ENCODE peak calls at places on chromosomes 2 and 18, in eight cellular contexts. C is HFF-Myc, Q is kidney, W is dorsolateral prefrontal cortex, B is fibroblast of pulmonary artery, I is GM20000, U is mesothelial cell of epicardium, J is HL-60. K is an unnamed sample.

GRCh38 chr2:25897500-25897899 is 19.2 kb upstream of the ASXL2 start:
- DNase-seq in C (no peak), Q (no peak), W (no peak), B (no peak), I (no peak), U (no peak), J (peak), K (no peak)

GRCh38 chr2:162480067-162480466 is 136.1 kb downstream of the GCA start:
- DNase-seq in C (no peak), Q (no peak), W (no peak), B (peak), I (no peak), U (no peak), J (no peak), K (no peak)

GRCh38 chr2:69890881-69891280 is 2.9 kb upstream of the SNRNP27 start:
- DNase-seq in C (no peak), Q (no peak), W (no peak), B (no peak), I (no peak), U (no peak), J (no peak), K (no peak)

GRCh38 chr18:79657342-79657996 is 22.1 kb upstream of the CTDP1 start:
- DNase-seq in C (no peak), Q (no peak), W (no peak), B (no peak), I (no peak), U (no peak), J (no peak), K (no peak)

GRCh38 chr2:189192766-189193165 is 13.2 kb upstream of the COL5A2 start:
- DNase-seq in C (no peak), Q (no peak), W (no peak), B (no peak), I (no peak), U (no peak), J (no peak), K (no peak)

GRCh38 chr2:43748333-43748732 is 25.5 kb upstream of the DYNC2LI1 start:
- DNase-seq in C (no peak), Q (no peak), W (no peak), B (no peak), I (no peak), U (no peak), J (no peak), K (no peak)

GRCh38 chr18:33870059-33870458 is 292.0 kb downstream of the ASXL3 start:
- DNase-seq in C (no peak), Q (no peak), W (no peak), B (peak), I (no peak), U (no peak), J (no peak), K (no peak)

GRCh38 chr2:5453648-5454390 is 238.4 kb upstream of the SOX11 start:
- DNase-seq in C (no peak), Q (no peak), W (no peak), B (no peak), I (no peak), U (no peak), J (no peak), K (no peak)

GRCh38 chr18:63405986-63406385 is 16.3 kb downstream of the VPS4B start:
- DNase-seq in C (no peak), Q (no peak), W (no peak), B (no peak), I (no peak), U (no peak), J (no peak), K (no peak)

GRCh38 chr2:164560181-164560792 is 61.0 kb downstream of the GRB14 start:
- DNase-seq in C (no peak), Q (no peak), W (no peak), B (peak), I (peak), U (no peak), J (no peak), K (no peak)

GRCh38 chr2:231362785-231363184 is 32.7 kb upstream of the B3GNT7 start:
- DNase-seq in C (no peak), Q (peak), W (no peak), B (no peak), I (peak), U (no peak), J (peak), K (no peak)

GRCh38 chr2:233707979-233708644 is 4.6 kb upstream of the UGT1A5 start:
- DNase-seq in C (no peak), Q (no peak), W (no peak), B (peak), I (no peak), U (no peak), J (no peak), K (no peak)

GRCh38 chr2:22382439-22383169 is 1002.4 kb upstream of the KLHL29 start:
- DNase-seq in C (no peak), Q (no peak), W (no peak), B (no peak), I (no peak), U (no peak), J (no peak), K (no peak)

GRCh38 chr2:78780321-78780720 is 245.2 kb upstream of the REG3G start:
- DNase-seq in C (no peak), Q (no peak), W (no peak), B (no peak), I (no peak), U (no peak), J (no peak), K (no peak)

GRCh38 chr2:207952564-207953345 is 72.6 kb downstream of the PLEKHM3 start:
- DNase-seq in C (no peak), Q (no peak), W (no peak), B (no peak), I (no peak), U (no peak), J (no peak), K (no peak)

GRCh38 chr18:45164551-45164950 is 450.7 kb upstream of the SLC14A2 start:
- DNase-seq in C (no peak), Q (no peak), W (no peak), B (no peak), I (no peak), U (no peak), J (no peak), K (no peak)

DNA sequence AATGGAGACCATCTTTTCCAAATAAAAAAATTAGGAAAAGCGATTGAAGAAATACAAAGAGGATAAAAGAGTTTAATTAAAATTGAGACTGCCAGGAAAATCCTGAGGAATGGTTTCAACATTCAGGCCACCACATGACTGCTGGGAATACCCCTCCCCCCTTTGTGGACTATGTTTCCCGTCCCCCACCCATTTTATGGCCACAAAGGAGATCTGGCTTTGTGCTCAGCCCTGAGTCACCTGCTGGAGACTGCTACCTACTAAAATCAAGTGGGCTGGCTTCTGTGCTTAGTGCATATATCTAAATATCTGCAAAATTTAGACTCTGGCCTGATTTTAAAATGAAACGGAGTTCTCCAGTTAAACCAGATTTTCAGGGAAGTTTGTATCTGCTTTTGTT is 10.1 kb downstream of the RND3 start:
- DNase-seq in C (no peak), Q (peak), W (no peak), B (no peak), I (no peak), U (no peak), J (no peak), K (no peak)
- TF ChIP-seq CTCF in C (no peak), Q (no peak), W (no peak), B (no peak), I (no peak), U (no peak), J (no peak), K (no peak)

GRCh38 chr18:75691483-75691882 is 264.0 kb upstream of the SMIM21 start:
- DNase-seq in C (no peak), Q (no peak), W (no peak), B (no peak), I (no peak), U (no peak), J (no peak), K (no peak)
- TF ChIP-seq CTCF in C (peak), Q (no peak), W (no peak), B (no peak), I (no peak), U (peak), J (no peak), K (no peak)

GRCh38 chr2:9333591-9334171 is 89.6 kb downstream of the ITGB1BP1 start:
- DNase-seq in C (peak), Q (no peak), W (no peak), B (peak), I (no peak), U (no peak), J (peak), K (no peak)
- TF ChIP-seq CTCF in C (peak), Q (peak), W (peak), B (peak), I (no peak), U (no peak), J (peak), K (no peak)

DNA sequence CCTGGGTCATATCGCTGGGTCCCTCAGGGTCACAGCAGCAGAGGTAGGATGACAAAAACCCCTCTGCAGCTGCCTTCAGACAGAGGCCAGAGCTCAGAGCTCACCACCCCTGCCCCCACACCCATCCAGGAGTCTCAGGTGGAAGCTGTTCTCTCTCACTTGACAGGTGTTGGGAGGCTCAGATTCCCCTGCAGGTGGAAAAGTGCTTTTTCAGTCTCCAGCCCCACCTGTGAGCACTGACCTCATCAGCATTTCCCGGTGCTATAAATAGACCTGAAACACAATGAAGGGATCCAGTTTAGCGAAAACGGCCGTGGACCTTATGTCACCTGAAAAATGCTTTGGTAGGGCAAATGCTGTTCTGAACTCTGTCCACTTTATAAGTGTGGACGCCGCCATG is 254.9 kb downstream of the NDUFA10 start:
- DNase-seq in C (no peak), Q (no peak), W (peak), B (no peak), I (no peak), U (peak), J (no peak), K (no peak)
- TF ChIP-seq CTCF in C (no peak), Q (peak), W (no peak), B (no peak), I (no peak), U (no peak), J (no peak), K (no peak)

GRCh38 chr18:21265971-21266673 is 24.1 kb downstream of the GREB1L start:
- DNase-seq in C (no peak), Q (no peak), W (no peak), B (no peak), I (no peak), U (no peak), J (no peak), K (no peak)
- TF ChIP-seq CTCF in C (no peak), Q (no peak), W (no peak), B (no peak), I (no peak), U (no peak), J (no peak), K (no peak)

GRCh38 chr2:100846716-100847115 is 26.8 kb downstream of the NPAS2 start:
- DNase-seq in C (no peak), Q (no peak), W (no peak), B (no peak), I (no peak), U (no peak), J (no peak), K (no peak)
- TF ChIP-seq CTCF in C (no peak), Q (no peak), W (no peak), B (no peak), I (no peak), U (no peak), J (no peak), K (no peak)

GRCh38 chr2:20589975-20590703 is 60.8 kb downstream of the HS1BP3 start:
- DNase-seq in C (no peak), Q (peak), W (peak), B (no peak), I (no peak), U (no peak), J (no peak), K (no peak)

GRCh38 chr2:20593072-20594034 is 57.5 kb downstream of the HS1BP3 start:
- DNase-seq in C (no peak), Q (peak), W (peak), B (peak), I (no peak), U (no peak), J (no peak), K (peak)

GRCh38 chr2:20594048-20594750 is 56.7 kb downstream of the HS1BP3 start:
- DNase-seq in C (no peak), Q (peak), W (peak), B (no peak), I (no peak), U (no peak), J (no peak), K (peak)

GRCh38 chr2:20590704-20591515 is 60.0 kb downstream of the HS1BP3 start:
- DNase-seq in C (no peak), Q (peak), W (peak), B (no peak), I (no peak), U (no peak), J (no peak), K (no peak)

DNA sequence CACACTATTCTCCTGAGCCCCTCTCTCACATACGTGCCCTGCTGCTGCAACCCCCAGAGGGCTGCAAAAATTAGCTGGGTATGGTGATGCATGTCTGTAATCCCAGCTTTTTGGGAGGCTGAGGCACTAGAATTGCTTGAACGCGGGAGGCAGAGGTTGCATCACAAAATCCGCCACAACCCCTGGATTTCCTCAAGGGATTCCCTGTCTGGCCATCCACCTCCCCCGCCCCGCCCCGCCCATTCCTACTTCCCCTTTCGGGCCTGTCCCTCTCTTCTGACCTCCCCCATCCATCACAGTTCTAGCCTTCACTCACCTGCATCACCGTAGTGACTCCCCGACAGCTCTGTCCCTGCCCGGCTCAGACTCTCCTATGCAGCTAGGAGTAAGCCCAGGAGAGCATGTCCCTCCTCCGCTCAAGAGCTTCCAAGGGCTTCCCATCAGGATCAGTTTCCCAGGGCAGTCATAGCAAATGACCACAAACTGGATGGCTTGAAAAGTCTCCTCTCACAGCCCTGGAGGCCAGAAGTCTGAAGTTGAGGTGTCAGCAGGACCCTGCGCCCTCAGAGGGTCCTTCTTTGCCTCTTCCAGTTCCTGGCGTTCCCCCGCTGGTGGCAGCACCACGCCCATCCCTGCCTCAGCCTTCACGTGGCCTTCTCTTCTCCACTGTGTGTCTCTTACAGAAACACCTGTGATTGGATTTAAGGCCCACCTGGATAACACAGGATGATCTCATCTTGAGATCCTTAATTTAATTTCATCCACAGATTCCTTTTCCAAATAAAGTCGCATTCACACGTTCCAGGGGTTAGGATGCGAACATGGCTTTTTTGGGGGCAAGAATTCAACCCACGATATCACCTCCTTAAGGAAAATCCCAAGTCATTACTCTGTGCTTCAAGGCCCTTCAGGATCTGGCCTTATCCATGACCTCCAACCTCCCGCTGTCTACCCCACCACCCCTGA is 58.5 kb downstream of the HS1BP3 start:
- DNase-seq in C (no peak), Q (peak), W (peak), B (no peak), I (no peak), U (no peak), J (no peak), K (peak)
- TF ChIP-seq CTCF in C (no peak), Q (no peak), W (no peak), B (no peak), I (no peak), U (no peak), J (no peak), K (no peak)

DNA sequence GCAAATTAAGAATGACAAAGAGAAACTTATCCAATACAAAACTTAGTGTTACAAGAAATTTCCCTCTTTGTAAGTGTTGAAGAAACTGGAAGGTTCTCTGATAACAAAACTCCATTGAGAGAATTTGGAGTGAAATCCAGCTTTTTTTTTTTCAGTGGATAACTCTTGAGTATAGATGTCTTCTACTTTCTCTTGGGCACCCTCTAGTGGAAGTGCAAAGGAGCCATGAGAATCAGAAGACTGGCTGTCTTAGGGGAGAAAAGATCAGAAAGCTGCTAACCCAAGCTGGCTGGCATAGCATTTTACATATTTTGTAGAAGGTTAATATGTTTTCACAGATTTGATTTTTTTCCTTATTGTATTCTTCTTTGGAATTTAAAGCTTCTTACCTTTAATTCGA is 138.8 kb upstream of the SATB2 start:
- DNase-seq in C (no peak), Q (no peak), W (no peak), B (peak), I (no peak), U (no peak), J (peak), K (no peak)
- TF ChIP-seq CTCF in C (peak), Q (no peak), W (peak), B (peak), I (peak), U (no peak), J (peak), K (no peak)

DNA sequence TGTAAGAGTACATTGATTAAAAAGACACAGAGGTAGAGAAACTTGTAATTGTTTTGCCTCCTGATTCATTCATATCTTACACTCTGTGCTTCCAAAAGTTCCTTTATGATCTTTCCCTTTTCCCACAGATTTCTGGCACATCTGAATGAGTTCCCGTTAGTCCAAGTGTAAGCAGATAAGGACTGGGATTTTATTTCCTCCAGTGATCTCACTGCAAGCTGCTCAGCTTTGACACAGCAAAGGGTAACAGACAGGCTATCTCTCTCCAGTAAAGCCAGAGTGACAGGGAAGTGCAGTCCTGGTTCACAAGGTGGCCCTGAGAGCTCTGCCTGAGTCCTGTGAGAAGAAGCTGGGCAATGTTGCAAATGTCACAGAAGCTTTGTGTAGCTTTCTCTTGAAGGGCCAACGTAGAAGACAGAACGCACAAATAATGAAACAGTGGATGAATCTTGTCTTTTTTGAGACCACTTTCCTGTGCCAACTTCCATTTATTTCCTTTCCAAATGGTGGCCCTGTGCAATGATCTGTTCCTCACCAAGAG is 32.5 kb upstream of the KCNE4 start:
- DNase-seq in C (no peak), Q (no peak), W (no peak), B (peak), I (no peak), U (no peak), J (no peak), K (no peak)
- TF ChIP-seq CTCF in C (no peak), Q (no peak), W (no peak), B (no peak), I (no peak), U (no peak), J (no peak), K (no peak)